ENCODE peak calls at places on chromosomes 3 and 15, in eight cellular contexts. One of them, this sample, is unnamed.

GRCh38 chr3:16081661-16082060 is 92.8 kb upstream of the GALNT15 start:
- DNase-seq in aorta: no peak
- DNase-seq in neural crest cell: no peak
- DNase-seq in head of caudate nucleus: no peak
- DNase-seq in left cardiac atrium: no peak
- DNase-seq in HFFc6: no peak
- DNase-seq in frontal cortex: no peak
- DNase-seq in amniotic stem cell: no peak
- DNase-seq in this sample: no peak

GRCh38 chr3:40623567-40623966 is 98.8 kb downstream of the ZNF621 start:
- DNase-seq in aorta: no peak
- DNase-seq in head of caudate nucleus: no peak
- DNase-seq in HFFc6: no peak
- DNase-seq in frontal cortex: no peak
- DNase-seq in neural crest cell: no peak
- DNase-seq in amniotic stem cell: no peak
- DNase-seq in left cardiac atrium: no peak
- DNase-seq in this sample: no peak

GRCh38 chr15:74414081-74414580 is 19.6 kb downstream of the SEMA7A start:
- DNase-seq in left cardiac atrium: no peak
- DNase-seq in neural crest cell: no peak
- DNase-seq in aorta: no peak
- DNase-seq in amniotic stem cell: no peak
- DNase-seq in HFFc6: no peak
- DNase-seq in frontal cortex: no peak
- DNase-seq in head of caudate nucleus: no peak
- DNase-seq in this sample: no peak

GRCh38 chr3:181947606-181948005 is 235.9 kb downstream of the SOX2 start:
- DNase-seq in aorta: no peak
- DNase-seq in amniotic stem cell: no peak
- DNase-seq in head of caudate nucleus: no peak
- DNase-seq in frontal cortex: no peak
- DNase-seq in HFFc6: no peak
- DNase-seq in left cardiac atrium: no peak
- DNase-seq in neural crest cell: no peak
- DNase-seq in this sample: no peak

GRCh38 chr15:26891448-26891881 is 24.6 kb downstream of the GABRA5 start:
- DNase-seq in HFFc6: peak
- DNase-seq in left cardiac atrium: peak
- DNase-seq in neural crest cell: peak
- DNase-seq in head of caudate nucleus: peak
- DNase-seq in frontal cortex: peak
- DNase-seq in amniotic stem cell: no peak
- DNase-seq in aorta: no peak
- DNase-seq in this sample: peak

GRCh38 chr3:39098473-39099000 is 8.9 kb downstream of the GORASP1 start:
- DNase-seq in amniotic stem cell: no peak
- DNase-seq in aorta: no peak
- DNase-seq in neural crest cell: no peak
- DNase-seq in frontal cortex: no peak
- DNase-seq in left cardiac atrium: no peak
- DNase-seq in head of caudate nucleus: no peak
- DNase-seq in HFFc6: no peak
- DNase-seq in this sample: no peak

GRCh38 chr3:100310355-100310965 is 24.1 kb upstream of the NIT2 start:
- DNase-seq in head of caudate nucleus: no peak
- DNase-seq in left cardiac atrium: no peak
- DNase-seq in aorta: no peak
- DNase-seq in frontal cortex: no peak
- DNase-seq in HFFc6: no peak
- DNase-seq in amniotic stem cell: no peak
- DNase-seq in neural crest cell: no peak
- DNase-seq in this sample: no peak

GRCh38 chr15:94052711-94053110 is 178.7 kb upstream of the MCTP2 start:
- DNase-seq in HFFc6: no peak
- DNase-seq in frontal cortex: no peak
- DNase-seq in head of caudate nucleus: no peak
- DNase-seq in left cardiac atrium: no peak
- DNase-seq in neural crest cell: no peak
- DNase-seq in amniotic stem cell: no peak
- DNase-seq in aorta: no peak
- DNase-seq in this sample: peak

GRCh38 chr3:59150039-59150438 is 100.2 kb upstream of the CFAP20DC start:
- DNase-seq in frontal cortex: no peak
- DNase-seq in HFFc6: no peak
- DNase-seq in amniotic stem cell: no peak
- DNase-seq in aorta: no peak
- DNase-seq in left cardiac atrium: no peak
- DNase-seq in neural crest cell: no peak
- DNase-seq in head of caudate nucleus: no peak
- DNase-seq in this sample: no peak

GRCh38 chr3:134978658-134979057 is 183.6 kb downstream of the EPHB1 start:
- DNase-seq in neural crest cell: no peak
- DNase-seq in aorta: no peak
- DNase-seq in head of caudate nucleus: no peak
- DNase-seq in left cardiac atrium: no peak
- DNase-seq in HFFc6: no peak
- DNase-seq in amniotic stem cell: no peak
- DNase-seq in frontal cortex: no peak
- DNase-seq in this sample: no peak

This sample was measured in globus pallidus.